ENCODE peak calls at places on chromosomes 4 and X, in five cellular contexts. G is breast epithelium, A is HepG2, X is K562, J is right lobe of liver. Y is an unnamed sample.
A peak's percentile ranks its signal among the peaks of the same experiment; 100 is the strongest.

GRCh38 chr4:97720869-97721432 is 422.3 kb downstream of the STPG2 start:
- DNase-seq in G (no peak), A (peak; percentile 4), X (no peak), J (no peak), Y (no peak)

GRCh38 chrX:16771483-16772398 is 14.5 kb upstream of the TXLNG start:
- DNase-seq in G (no peak), A (peak; percentile 86), X (peak; percentile 69), J (no peak), Y (no peak)

GRCh38 chr4:41820473-41820872 is 71.9 kb upstream of the PHOX2B start:
- DNase-seq in G (no peak), A (no peak), X (no peak), J (no peak), Y (no peak)

GRCh38 chr4:88706574-88706973 is 8.9 kb upstream of the NAP1L5 start:
- DNase-seq in G (no peak), A (peak; percentile 53), X (no peak), J (no peak), Y (no peak)

GRCh38 chr4:98421106-98421505 is 159.9 kb downstream of the RAP1GDS1 start:
- DNase-seq in G (no peak), A (no peak), X (no peak), J (no peak), Y (no peak)

GRCh38 chr4:19983072-19983471 is 268.6 kb upstream of the SLIT2 start:
- DNase-seq in G (no peak), A (no peak), X (no peak), J (no peak), Y (no peak)

GRCh38 chr4:114311745-114312144 is 286.9 kb upstream of the UGT8 start:
- DNase-seq in G (no peak), A (no peak), X (no peak), J (no peak), Y (no peak)

GRCh38 chrX:79107891-79108718 is 36.4 kb upstream of the GPR174 start:
- DNase-seq in G (no peak), A (no peak), X (no peak), J (no peak), Y (no peak)

GRCh38 chr4:168164915-168165548 is 72.7 kb downstream of the ANXA10 start:
- DNase-seq in G (no peak), A (peak; percentile 20), X (no peak), J (no peak), Y (no peak)

GRCh38 chr4:140100771-140101170 is 53.2 kb downstream of the MAML3 start:
- DNase-seq in G (no peak), A (no peak), X (no peak), J (no peak), Y (no peak)

GRCh38 chr4:105389167-105389566 is 84.7 kb downstream of the PPA2 start:
- DNase-seq in G (no peak), A (no peak), X (no peak), J (no peak), Y (no peak)

GRCh38 chr4:85102606-85103005 is 136.1 kb upstream of the WDFY3 start:
- DNase-seq in G (no peak), A (no peak), X (no peak), J (no peak), Y (no peak)

GRCh38 chr4:153785830-153786721 is 2.8 kb downstream of the SFRP2 start:
- DNase-seq in G (no peak), A (peak; percentile 3), X (no peak), J (no peak), Y (no peak)

GRCh38 chr4:3317656-3318211 is 24.9 kb downstream of the RGS12 start:
- DNase-seq in G (peak; percentile 34), A (no peak), X (no peak), J (no peak), Y (no peak)

GRCh38 chrX:152900937-152901445 is 3.1 kb downstream of the ZNF185 start:
- DNase-seq in G (no peak), A (no peak), X (no peak), J (no peak), Y (no peak)

GRCh38 chr4:138670681-138671080 is 344.9 kb upstream of the NOCT start:
- DNase-seq in G (no peak), A (no peak), X (no peak), J (no peak), Y (no peak)
- H3K4me1 ChIP-seq in G (no peaks in the 10 kb centered on the region), A (peaks cover 19% of the 10 kb centered on the region), X (peaks cover 39% of the 10 kb centered on the region), J (no peaks in the 10 kb centered on the region), Y (no peaks in the 10 kb centered on the region)

GRCh38 chrX:51743179-51743957 is at the start of gene GSPT2:
- DNase-seq in G (peak; percentile 53), A (no peak), X (peak; percentile 48), J (peak; percentile 66), Y (no peak)
- TF ChIP-seq POLR2A in G (no peak), A (no peak), X (peak; percentile 41), J (peak; percentile 37), Y (no peak)

GRCh38 chr4:159416073-159416472 is 313.2 kb downstream of the RAPGEF2 start:
- DNase-seq in G (no peak), A (peak; percentile 54), X (no peak), J (no peak), Y (no peak)
- TF ChIP-seq CTCF in G (no peak), A (no peak), X (no peak), J (no peak), Y (no peak)

GRCh38 chr4:128658214-128658621 is 151.3 kb upstream of the JADE1 start:
- DNase-seq in G (no peak), A (no peak), X (no peak), J (no peak), Y (no peak)
- H3K4me1 ChIP-seq in G (no peaks in the 10 kb centered on the region), A (peaks cover 8% of the 10 kb centered on the region), X (peaks cover 7% of the 10 kb centered on the region), J (no peaks in the 10 kb centered on the region), Y (peaks cover 88% of the 10 kb centered on the region)

GRCh38 chr4:39697740-39698423 is at the start of gene UBE2K:
- DNase-seq in G (peak; percentile 79), A (peak; percentile 83), X (peak; percentile 95), J (peak; percentile 92), Y (peak; percentile 94)
- TF ChIP-seq POLR2A in G (peak; percentile 44), A (peak; percentile 94), X (peak; percentile 97), J (peak; percentile 72), Y (peak; percentile 78)

DNA sequence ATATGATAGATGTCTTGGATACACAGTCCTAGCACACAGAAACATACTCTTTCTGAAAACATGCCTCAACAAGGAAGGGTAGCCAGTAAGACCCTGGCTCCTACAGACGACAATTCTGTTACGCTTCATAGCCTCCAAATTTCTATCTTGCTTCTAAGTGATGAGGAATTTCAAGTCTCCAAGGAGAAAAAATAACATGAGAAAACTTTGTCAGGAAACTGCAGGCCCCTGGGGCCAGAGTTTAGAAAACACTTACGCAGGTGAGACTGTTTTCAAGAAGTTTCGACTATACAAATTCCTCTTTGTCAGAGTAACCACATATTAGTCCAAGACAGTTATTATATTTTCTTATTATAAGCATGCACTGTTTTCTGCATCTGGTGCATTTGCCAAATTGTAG is 30.4 kb upstream of the HCCS start:
- DNase-seq in G (no peak), A (no peak), X (no peak), J (no peak), Y (no peak)
- TF ChIP-seq CTCF in G (no peak), A (no peak), X (no peak), J (no peak), Y (no peak)

GRCh38 chrX:147763131-147763530 is 148.6 kb upstream of the FMR1 start:
- DNase-seq in G (no peak), A (no peak), X (no peak), J (no peak), Y (no peak)
- H3K4me1 ChIP-seq in G (no peaks in the 10 kb centered on the region), A (no peaks in the 10 kb centered on the region), X (no peaks in the 10 kb centered on the region), J (no peaks in the 10 kb centered on the region), Y (no peaks in the 10 kb centered on the region)

GRCh38 chrX:10012776-10013175 is 45.6 kb downstream of the CLDN34 start:
- DNase-seq in G (no peak), A (no peak), X (no peak), J (no peak), Y (no peak)

GRCh38 chrX:10016516-10017132 is 49.5 kb downstream of the CLDN34 start:
- DNase-seq in G (no peak), A (no peak), X (no peak), J (no peak), Y (no peak)

GRCh38 chrX:10015711-10016515 is 48.8 kb downstream of the CLDN34 start:
- DNase-seq in G (no peak), A (no peak), X (no peak), J (peak; percentile 40), Y (no peak)

GRCh38 chrX:10011991-10012390 is 44.8 kb downstream of the CLDN34 start:
- DNase-seq in G (no peak), A (no peak), X (no peak), J (no peak), Y (no peak)

GRCh38 chrX:10014462-10015373 is 47.6 kb downstream of the CLDN34 start:
- DNase-seq in G (peak; percentile 81), A (peak; percentile 48), X (peak; percentile 84), J (peak; percentile 93), Y (peak; percentile 92)
- TF ChIP-seq POLR2A in G (no peak), A (no peak), X (no peak), J (peak; percentile 56), Y (no peak)

DNA sequence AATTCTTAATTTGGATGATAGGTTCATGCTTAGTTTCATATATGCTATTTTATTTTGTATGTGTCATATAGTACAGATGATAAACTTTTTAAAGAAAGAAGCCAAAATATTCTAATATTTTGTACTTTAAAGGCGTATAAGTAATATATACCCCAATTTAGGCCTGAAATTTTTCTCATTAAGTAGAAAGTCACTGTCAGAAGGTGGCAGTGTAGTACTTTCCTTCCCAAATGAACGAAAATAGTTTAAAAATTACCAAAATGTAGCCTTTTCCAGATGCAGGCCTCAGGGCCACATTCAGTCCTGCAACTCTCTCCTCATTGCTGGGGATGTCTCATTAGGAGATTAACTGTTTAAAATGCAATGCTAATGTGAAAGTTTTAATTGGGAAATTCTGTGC is 1263.6 kb downstream of the C4orf33 start:
- DNase-seq in G (no peak), A (peak; percentile 1), X (no peak), J (no peak), Y (no peak)
- TF ChIP-seq CTCF in G (no peak), A (peak; percentile 29), X (no peak), J (no peak), Y (no peak)